ENCODE peak calls at places on chromosome 10, in ten cellular contexts. E is neuronal stem cell; J is lung; C is CD8-positive, alpha-beta memory T cell; X is prostate gland; F is heart left ventricle; R is GM12878; L is SJSA1; H is CD8-positive, alpha-beta T cell; U is CD4-positive, CD25-positive, alpha-beta regulatory T cell. B is an unnamed sample.
A peak's percentile ranks its signal among the peaks of the same experiment; 100 is the strongest.

GRCh38 chr10:103053659-103054581 is 135.8 kb downstream of the CNNM2 start:
- DNase-seq in C (peak; percentile 72), H (peak; percentile 56), X (peak; percentile 43), F (peak; percentile 65), E (peak; percentile 30), R (peak; percentile 55), J (peak; percentile 63), L (peak; percentile 77), U (peak; percentile 11), B (peak; percentile 74)

GRCh38 chr10:32317795-32318194 is 29.2 kb downstream of the EPC1 start:
- DNase-seq in J (no peak), R (peak; percentile 91), F (no peak), X (no peak), U (no peak), H (no peak), C (peak; percentile 18), E (no peak), L (no peak), B (no peak)

GRCh38 chr10:60870803-60871202 is 73.2 kb downstream of the RHOBTB1 start:
- DNase-seq in F (no peak), E (no peak), R (no peak), U (no peak), J (no peak), X (no peak), C (no peak), L (no peak), H (no peak), B (no peak)

GRCh38 chr10:21715531-21716195 is 181.6 kb downstream of the MLLT10 start:
- DNase-seq in X (no peak), J (no peak), E (no peak), L (no peak), F (no peak), U (no peak), R (no peak), H (no peak), C (no peak), B (no peak)

GRCh38 chr10:3853016-3853415 is 68.0 kb upstream of the KLF6 start:
- DNase-seq in R (no peak), H (no peak), L (no peak), F (no peak), C (no peak), X (no peak), U (no peak), J (no peak), E (no peak), B (no peak)

GRCh38 chr10:46020871-46021553 is 9.4 kb downstream of the NCOA4 start:
- DNase-seq in E (no peak), F (no peak), H (no peak), C (no peak), J (no peak), X (no peak), U (no peak), R (no peak), L (no peak), B (no peak)

GRCh38 chr10:60382946-60383681 is 6.6 kb downstream of the ANK3 start:
- DNase-seq in C (no peak), R (no peak), F (no peak), H (no peak), J (no peak), U (no peak), L (no peak), E (no peak), X (no peak), B (no peak)

GRCh38 chr10:79140083-79140793 is 71.5 kb downstream of the ZMIZ1 start:
- DNase-seq in J (no peak), H (no peak), L (no peak), X (no peak), E (no peak), C (no peak), F (no peak), U (no peak), R (no peak), B (no peak)

GRCh38 chr10:22222236-22223190 is 4.7 kb upstream of the EBLN1 start:
- DNase-seq in X (no peak), L (no peak), F (no peak), H (no peak), E (no peak), R (no peak), C (no peak), J (no peak), U (no peak), B (no peak)

GRCh38 chr10:29407280-29407858 is 118.5 kb downstream of the LYZL1 start:
- DNase-seq in X (no peak), U (no peak), F (no peak), L (no peak), C (no peak), H (no peak), J (no peak), E (peak; percentile 14), R (no peak), B (no peak)

GRCh38 chr10:124676416-124677062 is 67.6 kb downstream of the FAM53B start:
- DNase-seq in C (no peak), E (no peak), L (no peak), J (no peak), F (peak; percentile 30), X (no peak), H (no peak), U (no peak), R (no peak), B (no peak)

GRCh38 chr10:113991091-113991860 is 52.4 kb upstream of the ADRB1 start:
- DNase-seq in E (no peak), J (no peak), U (no peak), F (no peak), R (no peak), H (no peak), L (no peak), X (no peak), C (no peak), B (no peak)

GRCh38 chr10:36624551-36625100 is 500.8 kb upstream of the ANKRD30A start:
- DNase-seq in X (no peak), F (no peak), H (no peak), R (no peak), U (no peak), L (no peak), E (no peak), C (no peak), J (no peak), B (no peak)

GRCh38 chr10:126137557-126138221 is 241.3 kb downstream of the FANK1 start:
- DNase-seq in H (no peak), F (no peak), U (no peak), L (no peak), J (no peak), R (no peak), X (no peak), C (no peak), E (no peak), B (no peak)

GRCh38 chr10:119283818-119284217 is 76.4 kb downstream of the GRK5 start:
- DNase-seq in U (peak; percentile 15), C (no peak), F (no peak), J (no peak), X (no peak), R (peak; percentile 41), H (no peak), L (no peak), E (no peak), B (no peak)
- H3K4me1 ChIP-seq in U (peaks cover 63% of the 10 kb centered on the region), C (peaks cover 62% of the 10 kb centered on the region), F (peaks cover 31% of the 10 kb centered on the region), J (peaks cover 8% of the 10 kb centered on the region), X (peaks cover 6% of the 10 kb centered on the region), R (peaks cover 27% of the 10 kb centered on the region), H (peaks cover 51% of the 10 kb centered on the region), L (peaks cover 8% of the 10 kb centered on the region), E (peaks cover 9% of the 10 kb centered on the region), B (no peaks in the 10 kb centered on the region)

GRCh38 chr10:101617824-101618568 is 29.9 kb downstream of the DPCD start:
- DNase-seq in J (no peak), L (no peak), H (no peak), X (no peak), F (no peak), R (no peak), E (no peak), C (no peak), U (no peak), B (no peak)

GRCh38 chr10:101617102-101617823 is 29.1 kb downstream of the DPCD start:
- DNase-seq in L (no peak), J (no peak), U (no peak), X (no peak), R (peak; percentile 33), E (no peak), H (no peak), C (no peak), F (no peak), B (no peak)

GRCh38 chr10:101614957-101615759 is 27.0 kb downstream of the DPCD start:
- DNase-seq in H (no peak), C (no peak), J (no peak), X (no peak), U (no peak), R (no peak), L (no peak), F (no peak), E (peak; percentile 40), B (no peak)

GRCh38 chr10:101615760-101616116 is 27.6 kb downstream of the DPCD start:
- DNase-seq in C (no peak), F (no peak), J (no peak), R (no peak), L (no peak), E (no peak), H (no peak), X (no peak), U (no peak), B (no peak)

GRCh38 chr10:101616415-101617101 is 28.4 kb downstream of the DPCD start:
- DNase-seq in R (no peak), E (no peak), F (no peak), U (no peak), C (no peak), H (no peak), L (no peak), X (no peak), J (no peak), B (no peak)
- H3K4me1 ChIP-seq in R (peaks cover 19% of the 10 kb centered on the region), E (peaks cover 51% of the 10 kb centered on the region), F (no peaks in the 10 kb centered on the region), U (no peaks in the 10 kb centered on the region), C (no peaks in the 10 kb centered on the region), H (no peaks in the 10 kb centered on the region), L (no peaks in the 10 kb centered on the region), X (no peaks in the 10 kb centered on the region), J (no peaks in the 10 kb centered on the region), B (no peaks in the 10 kb centered on the region)

DNA sequence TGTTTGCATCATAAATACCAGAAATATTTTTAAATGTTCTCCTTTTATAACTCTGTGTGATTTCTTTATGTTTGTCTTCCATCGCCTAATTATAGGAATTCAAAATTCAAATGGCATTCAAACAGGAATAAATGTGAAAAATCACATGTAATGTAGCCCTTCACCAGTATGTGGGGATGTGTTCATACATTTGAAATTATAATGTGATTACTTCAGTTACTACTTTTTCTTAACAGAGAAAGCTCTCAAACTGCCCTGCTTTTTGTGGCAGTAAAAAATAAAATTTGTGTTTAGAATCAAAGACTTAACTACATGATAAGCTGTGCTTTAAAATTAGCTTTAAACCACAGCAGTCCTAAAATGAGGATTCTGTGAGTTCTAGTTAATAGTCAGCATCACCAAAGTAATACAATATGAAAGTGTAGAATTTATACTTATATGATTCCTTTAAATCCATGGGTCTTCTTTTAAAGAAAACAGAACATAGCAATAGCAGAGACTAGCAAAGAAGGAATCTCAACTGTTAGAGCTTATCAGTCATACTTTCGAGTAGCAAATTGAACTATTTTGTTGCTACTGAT is 7.8 kb upstream of the HERC4 start:
- DNase-seq in H (no peak), C (no peak), L (no peak), R (no peak), F (no peak), X (no peak), E (no peak), U (no peak), J (no peak), B (no peak)
- H3K4me1 ChIP-seq in H (no peaks in the 10 kb centered on the region), C (no peaks in the 10 kb centered on the region), L (peaks cover 47% of the 10 kb centered on the region), R (no peaks in the 10 kb centered on the region), F (no peaks in the 10 kb centered on the region), X (no peaks in the 10 kb centered on the region), E (no peaks in the 10 kb centered on the region), U (no peaks in the 10 kb centered on the region), J (no peaks in the 10 kb centered on the region), B (no peaks in the 10 kb centered on the region)

GRCh38 chr10:71243756-71244637 is 31.6 kb downstream of the UNC5B start:
- DNase-seq in C (no peak), J (no peak), E (no peak), X (no peak), F (peak; percentile 44), U (no peak), L (no peak), H (no peak), R (no peak), B (no peak)
- H3K4me1 ChIP-seq in C (no peaks in the 10 kb centered on the region), J (peaks cover 16% of the 10 kb centered on the region), E (peaks cover 16% of the 10 kb centered on the region), X (peaks cover 25% of the 10 kb centered on the region), F (peaks cover 75% of the 10 kb centered on the region), U (no peaks in the 10 kb centered on the region), L (peaks cover 18% of the 10 kb centered on the region), H (no peaks in the 10 kb centered on the region), R (no peaks in the 10 kb centered on the region), B (peaks cover 98% of the 10 kb centered on the region)

B was measured in right atrium auricular region.